ENCODE peak calls at places on chromosomes 16 and 17, in ten cellular contexts. X is head of caudate nucleus; M is posterior vena cava; N is upper lobe of right lung; V is stimulated activated CD8-positive, alpha-beta memory T cell treated with anti-CD3 and anti-CD28 coated beads, Interleukin-4, amount 100 ng/mL, for 24 hours; P is A549; A is amniotic stem cell; E is hippocampal formation; T is H9; Y is activated T-cell treated with anti-CD3 and anti-CD28 coated beads, Interleukin-2, amount 50 U/mL, for 24 hours. F is an unnamed sample.
A peak's percentile ranks its signal among the peaks of the same experiment; 100 is the strongest.

GRCh38 chr17:10276436-10276835 is 78.0 kb upstream of the GAS7 start:
- DNase-seq in A (no peak), E (no peak), N (no peak), Y (no peak), M (no peak), P (no peak), V (no peak), T (no peak), X (no peak), F (no peak)

GRCh38 chr17:57874434-57875108 is 24.7 kb upstream of the MRPS23 start:
- DNase-seq in E (peak; percentile 81), V (no peak), M (peak; percentile 93), T (peak; percentile 97), Y (peak; percentile 64), X (peak; percentile 89), A (peak; percentile 93), N (no peak), P (no peak), F (peak; percentile 89)

GRCh38 chr16:8634991-8635736 is 13.7 kb downstream of the METTL22 start:
- DNase-seq in T (peak; percentile 74), A (no peak), N (no peak), Y (no peak), P (peak; percentile 48), V (no peak), X (no peak), M (peak; percentile 57), E (no peak), F (no peak)

GRCh38 chr16:54285414-54286066 is 1.0 kb downstream of the IRX3 start:
- DNase-seq in X (peak; percentile 30), P (no peak), A (no peak), E (no peak), V (no peak), T (peak; percentile 49), M (no peak), Y (no peak), N (peak; percentile 75), F (no peak)

GRCh38 chr16:10870137-10870776 is 6.7 kb upstream of the CIITA start:
- DNase-seq in V (no peak), P (no peak), Y (no peak), X (no peak), M (peak; percentile 19), N (no peak), A (no peak), T (no peak), E (no peak), F (no peak)

GRCh38 chr17:2821868-2822267 is 25.6 kb downstream of the RAP1GAP2 start:
- DNase-seq in Y (no peak), M (no peak), P (no peak), E (no peak), X (no peak), N (no peak), A (no peak), V (no peak), T (no peak), F (no peak)

GRCh38 chr16:27324851-27325301 is 11.1 kb downstream of the IL4R start:
- DNase-seq in X (no peak), V (no peak), N (no peak), E (no peak), M (peak; percentile 72), A (no peak), P (no peak), Y (no peak), T (peak; percentile 82), F (no peak)

GRCh38 chr17:68519911-68520310 is 7.7 kb downstream of the PRKAR1A start:
- DNase-seq in P (no peak), M (no peak), T (no peak), V (no peak), A (no peak), N (no peak), E (no peak), X (no peak), Y (no peak), F (no peak)

GRCh38 chr16:13733561-13733960 is 186.4 kb upstream of the ERCC4 start:
- DNase-seq in Y (no peak), M (no peak), E (no peak), A (no peak), P (no peak), N (no peak), T (no peak), V (no peak), X (no peak), F (no peak)

GRCh38 chr16:1929105-1929504 is 10.9 kb upstream of the HS3ST6 start:
- DNase-seq in T (no peak), M (no peak), Y (no peak), A (no peak), V (no peak), X (no peak), P (peak; percentile 78), E (no peak), N (no peak), F (no peak)

GRCh38 chr17:42720996-42721583 is 23.8 kb downstream of the EZH1 start:
- DNase-seq in Y (no peak), V (no peak), A (peak; percentile 83), N (no peak), X (no peak), E (no peak), M (no peak), T (no peak), P (peak; percentile 80), F (peak; percentile 68)

GRCh38 chr16:84500531-84500930 is 3.9 kb downstream of the MEAK7 start:
- DNase-seq in M (peak; percentile 76), Y (no peak), N (peak; percentile 21), E (no peak), V (no peak), X (no peak), T (no peak), A (no peak), P (no peak), F (no peak)

GRCh38 chr16:22297871-22298733 is 893 bp downstream of the POLR3E start:
- DNase-seq in T (peak; percentile 65), Y (peak; percentile 77), E (peak; percentile 58), V (peak; percentile 39), M (no peak), N (no peak), P (peak; percentile 95), A (peak; percentile 89), X (peak; percentile 77), F (peak; percentile 92)